ENCODE peak calls at places on chromosomes 16 and 17, in six cellular contexts. One of them, this sample, is unnamed.

GRCh38 chr17:2545393-2545792 is 33.7 kb upstream of the METTL16 start:
- DNase-seq in dorsolateral prefrontal cortex: no peak
- DNase-seq in cardiac fibroblast: no peak
- DNase-seq in breast epithelium: no peak
- DNase-seq in HFF-Myc: no peak
- DNase-seq in fibroblast of mammary gland: no peak
- DNase-seq in this sample: no peak

GRCh38 chr17:78753316-78754250 is 28.5 kb downstream of the CYTH1 start:
- DNase-seq in dorsolateral prefrontal cortex: no peak
- DNase-seq in cardiac fibroblast: peak
- DNase-seq in breast epithelium: no peak
- DNase-seq in HFF-Myc: no peak
- DNase-seq in fibroblast of mammary gland: no peak
- DNase-seq in this sample: no peak

GRCh38 chr17:30332057-30332542 is 1.8 kb downstream of the TMIGD1 start:
- DNase-seq in dorsolateral prefrontal cortex: no peak
- DNase-seq in cardiac fibroblast: peak
- DNase-seq in breast epithelium: no peak
- DNase-seq in HFF-Myc: peak
- DNase-seq in fibroblast of mammary gland: peak
- DNase-seq in this sample: no peak

GRCh38 chr17:38464251-38464722 is 36.0 kb downstream of the ARHGAP23 start:
- DNase-seq in dorsolateral prefrontal cortex: peak
- DNase-seq in cardiac fibroblast: peak
- DNase-seq in breast epithelium: no peak
- DNase-seq in HFF-Myc: no peak
- DNase-seq in fibroblast of mammary gland: peak
- DNase-seq in this sample: no peak

GRCh38 chr17:82536220-82537201 is 17.0 kb downstream of the FOXK2 start:
- DNase-seq in dorsolateral prefrontal cortex: no peak
- DNase-seq in cardiac fibroblast: peak
- DNase-seq in breast epithelium: no peak
- DNase-seq in HFF-Myc: no peak
- DNase-seq in fibroblast of mammary gland: peak
- DNase-seq in this sample: peak

GRCh38 chr16:84036982-84037425 is 5.6 kb downstream of the SLC38A8 start:
- DNase-seq in dorsolateral prefrontal cortex: no peak
- DNase-seq in cardiac fibroblast: no peak
- DNase-seq in breast epithelium: no peak
- DNase-seq in HFF-Myc: no peak
- DNase-seq in fibroblast of mammary gland: no peak
- DNase-seq in this sample: no peak

GRCh38 chr16:30430428-30430970 is 669 bp upstream of the DCTPP1 start:
- DNase-seq in dorsolateral prefrontal cortex: peak
- DNase-seq in cardiac fibroblast: no peak
- DNase-seq in breast epithelium: no peak
- DNase-seq in HFF-Myc: no peak
- DNase-seq in fibroblast of mammary gland: peak
- DNase-seq in this sample: no peak

GRCh38 chr16:86093801-86094750 is 195.1 kb downstream of the IRF8 start:
- DNase-seq in dorsolateral prefrontal cortex: no peak
- DNase-seq in cardiac fibroblast: no peak
- DNase-seq in breast epithelium: peak
- DNase-seq in HFF-Myc: no peak
- DNase-seq in fibroblast of mammary gland: no peak
- DNase-seq in this sample: no peak

GRCh38 chr17:75032896-75033294 is 13.9 kb downstream of the ATP5PD start:
- DNase-seq in dorsolateral prefrontal cortex: no peak
- DNase-seq in cardiac fibroblast: peak
- DNase-seq in breast epithelium: no peak
- DNase-seq in HFF-Myc: no peak
- DNase-seq in fibroblast of mammary gland: peak
- DNase-seq in this sample: peak

DNA sequence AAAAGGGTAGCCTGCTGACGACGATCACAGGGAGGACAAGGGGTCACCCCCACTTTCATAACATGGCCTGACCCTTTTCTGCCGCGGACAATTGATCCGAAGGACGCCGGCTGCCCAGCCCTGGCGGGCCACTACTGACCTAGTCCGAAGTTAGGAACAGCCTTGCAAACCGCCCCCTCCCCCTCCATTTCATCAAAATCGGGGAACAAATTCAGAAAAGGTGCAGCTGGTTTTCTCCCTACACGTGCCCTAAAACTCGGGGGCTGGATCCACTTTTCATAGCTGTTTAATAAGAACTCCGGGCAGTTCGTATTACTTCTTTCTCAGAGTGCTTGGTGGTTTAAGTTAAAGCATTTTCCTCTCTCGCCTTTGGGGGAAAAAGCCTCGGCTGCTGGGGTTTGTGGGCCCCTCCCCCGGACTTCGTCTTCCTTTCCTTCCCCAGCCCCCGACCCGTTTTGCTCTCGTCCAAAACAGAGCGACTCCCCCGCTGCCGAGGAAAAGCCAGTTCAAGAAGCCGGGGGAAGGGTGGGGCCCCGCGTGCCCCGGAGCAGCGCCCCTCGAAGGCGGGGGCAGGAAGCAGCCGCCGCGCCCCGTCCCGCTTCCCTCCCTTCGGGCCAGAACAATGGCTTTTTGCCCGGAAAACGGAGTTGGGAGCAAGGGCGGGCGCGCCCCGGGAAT is 643 bp upstream of the CBX2 start:
- DNase-seq in dorsolateral prefrontal cortex: peak
- DNase-seq in cardiac fibroblast: peak
- DNase-seq in breast epithelium: no peak
- DNase-seq in HFF-Myc: no peak
- DNase-seq in fibroblast of mammary gland: peak
- DNase-seq in this sample: peak
- TF ChIP-seq CTCF in dorsolateral prefrontal cortex: peak
- TF ChIP-seq CTCF in cardiac fibroblast: peak
- TF ChIP-seq CTCF in breast epithelium: no peak
- TF ChIP-seq CTCF in HFF-Myc: peak
- TF ChIP-seq CTCF in fibroblast of mammary gland: no peak
- TF ChIP-seq CTCF in this sample: no peak

GRCh38 chr16:51134876-51135275 is 16.2 kb downstream of the SALL1 start:
- DNase-seq in dorsolateral prefrontal cortex: no peak
- DNase-seq in cardiac fibroblast: no peak
- DNase-seq in breast epithelium: no peak
- DNase-seq in HFF-Myc: no peak
- DNase-seq in fibroblast of mammary gland: no peak
- DNase-seq in this sample: no peak
- H3K4me3 ChIP-seq in dorsolateral prefrontal cortex: no peak
- H3K4me3 ChIP-seq in cardiac fibroblast: no peak
- H3K4me3 ChIP-seq in breast epithelium: no peak
- H3K4me3 ChIP-seq in HFF-Myc: no peak
- H3K4me3 ChIP-seq in fibroblast of mammary gland: no peak
- H3K4me3 ChIP-seq in this sample: no peak

DNA sequence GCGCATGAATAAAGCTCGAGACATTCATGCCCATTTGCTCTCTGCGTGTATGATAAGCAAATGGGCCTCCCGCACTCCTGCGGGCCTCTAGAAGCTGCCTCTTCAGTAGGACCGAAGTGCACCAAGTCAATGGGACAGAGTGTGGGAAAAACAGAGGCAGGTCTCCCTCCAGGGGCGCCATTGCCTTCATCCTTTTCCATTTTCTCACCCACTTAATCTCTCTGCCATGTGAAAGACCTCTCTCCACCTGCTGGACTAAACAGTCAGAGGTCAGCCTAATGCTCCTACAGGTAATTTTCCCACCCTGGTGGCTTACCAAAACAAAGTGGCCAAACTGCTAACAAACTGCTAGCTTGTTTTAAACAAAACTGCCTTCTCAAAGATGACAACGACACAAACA is 210.9 kb downstream of the ZFHX3 start:
- DNase-seq in dorsolateral prefrontal cortex: no peak
- DNase-seq in cardiac fibroblast: no peak
- DNase-seq in breast epithelium: no peak
- DNase-seq in HFF-Myc: no peak
- DNase-seq in fibroblast of mammary gland: no peak
- DNase-seq in this sample: no peak
- TF ChIP-seq CTCF in dorsolateral prefrontal cortex: no peak
- TF ChIP-seq CTCF in cardiac fibroblast: no peak
- TF ChIP-seq CTCF in breast epithelium: no peak
- TF ChIP-seq CTCF in HFF-Myc: no peak
- TF ChIP-seq CTCF in fibroblast of mammary gland: no peak
- TF ChIP-seq CTCF in this sample: no peak

DNA sequence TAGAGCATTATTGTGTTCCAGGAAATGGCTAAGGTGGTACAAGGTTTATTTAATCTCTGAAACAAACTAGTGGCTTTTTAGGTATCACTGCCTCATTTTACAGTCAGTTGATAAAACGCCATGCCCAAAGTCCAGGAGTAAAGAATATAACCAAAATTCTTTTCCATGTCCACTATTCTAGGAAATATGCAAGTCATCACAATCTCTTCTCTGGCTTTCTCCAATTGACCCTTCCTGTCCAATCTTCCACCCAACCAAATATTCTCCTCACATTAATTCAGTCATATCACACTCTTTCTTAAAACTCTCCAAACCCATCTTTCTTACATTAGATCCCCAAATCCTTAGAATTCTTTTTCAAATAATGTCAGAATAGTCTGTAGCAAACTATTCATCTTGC is 1110.0 kb upstream of the CDH8 start:
- DNase-seq in dorsolateral prefrontal cortex: no peak
- DNase-seq in cardiac fibroblast: no peak
- DNase-seq in breast epithelium: no peak
- DNase-seq in HFF-Myc: no peak
- DNase-seq in fibroblast of mammary gland: no peak
- DNase-seq in this sample: no peak
- H3K4me3 ChIP-seq in dorsolateral prefrontal cortex: no peak
- H3K4me3 ChIP-seq in cardiac fibroblast: no peak
- H3K4me3 ChIP-seq in breast epithelium: no peak
- H3K4me3 ChIP-seq in HFF-Myc: no peak
- H3K4me3 ChIP-seq in fibroblast of mammary gland: no peak
- H3K4me3 ChIP-seq in this sample: no peak

GRCh38 chr17:21017861-21018260 is 24.9 kb downstream of the USP22 start:
- DNase-seq in dorsolateral prefrontal cortex: no peak
- DNase-seq in cardiac fibroblast: no peak
- DNase-seq in breast epithelium: no peak
- DNase-seq in HFF-Myc: no peak
- DNase-seq in fibroblast of mammary gland: no peak
- DNase-seq in this sample: no peak

GRCh38 chr17:21020622-21021021 is 22.2 kb downstream of the USP22 start:
- DNase-seq in dorsolateral prefrontal cortex: no peak
- DNase-seq in cardiac fibroblast: no peak
- DNase-seq in breast epithelium: no peak
- DNase-seq in HFF-Myc: no peak
- DNase-seq in fibroblast of mammary gland: no peak
- DNase-seq in this sample: no peak

GRCh38 chr17:21018894-21019293 is 23.9 kb downstream of the USP22 start:
- DNase-seq in dorsolateral prefrontal cortex: no peak
- DNase-seq in cardiac fibroblast: no peak
- DNase-seq in breast epithelium: no peak
- DNase-seq in HFF-Myc: no peak
- DNase-seq in fibroblast of mammary gland: no peak
- DNase-seq in this sample: no peak

GRCh38 chr17:21021208-21021803 is 21.5 kb downstream of the USP22 start:
- DNase-seq in dorsolateral prefrontal cortex: no peak
- DNase-seq in cardiac fibroblast: no peak
- DNase-seq in breast epithelium: no peak
- DNase-seq in HFF-Myc: no peak
- DNase-seq in fibroblast of mammary gland: no peak
- DNase-seq in this sample: no peak

DNA sequence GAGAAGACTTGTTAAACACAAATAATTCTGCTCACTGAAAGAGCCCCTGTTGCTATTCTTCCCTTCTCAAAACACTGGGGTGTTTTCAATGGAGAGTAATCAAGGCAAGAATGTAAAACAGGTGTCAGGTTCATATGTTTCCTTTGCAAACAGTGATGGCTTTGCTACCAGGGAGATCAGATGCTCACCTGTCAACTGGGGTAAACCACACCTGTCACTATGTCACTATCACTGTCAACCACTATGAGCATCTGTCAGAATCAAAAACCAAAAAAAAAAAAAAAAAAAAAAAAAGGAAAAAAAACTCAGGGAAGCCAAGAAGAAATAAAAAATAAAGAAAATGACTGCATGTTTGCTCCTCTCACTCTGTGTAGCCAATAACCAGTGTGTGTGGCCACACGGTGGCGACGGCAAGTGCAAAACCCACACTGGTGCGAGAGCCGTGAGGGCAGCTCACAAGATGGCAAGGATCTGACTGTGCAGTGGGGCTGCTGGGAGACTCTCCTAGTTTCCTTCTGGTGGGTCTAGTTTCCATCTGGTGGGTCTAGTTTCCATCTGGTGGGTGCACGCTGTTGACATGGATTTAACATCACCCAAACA is 22.7 kb downstream of the USP22 start:
- DNase-seq in dorsolateral prefrontal cortex: peak
- DNase-seq in cardiac fibroblast: peak
- DNase-seq in breast epithelium: no peak
- DNase-seq in HFF-Myc: no peak
- DNase-seq in fibroblast of mammary gland: peak
- DNase-seq in this sample: no peak
- TF ChIP-seq CTCF in dorsolateral prefrontal cortex: peak
- TF ChIP-seq CTCF in cardiac fibroblast: peak
- TF ChIP-seq CTCF in breast epithelium: no peak
- TF ChIP-seq CTCF in HFF-Myc: peak
- TF ChIP-seq CTCF in fibroblast of mammary gland: peak
- TF ChIP-seq CTCF in this sample: peak